ENCODE peak calls at places on chromosomes 3 and 15, in six cellular contexts. R is H4; P is activated CD4-positive, alpha-beta T cell treated with anti-CD3 and anti-CD28 coated beads, Interleukin-2, amount 50 U/mL, for 1 hour; Q is AG20443; T is posterior cingulate gyrus; N is stimulated activated CD4-positive, alpha-beta T cell treated with anti-CD3 and anti-CD28 coated beads, Interleukin-1b, Interleukin-23, amount 100 ng/mL, for 1 hour. I is an unnamed sample.
A peak's percentile ranks its signal among the peaks of the same experiment; 100 is the strongest.

GRCh38 chr3:197501496-197501878 is 54.3 kb downstream of the BDH1 start:
- DNase-seq in P (no peak), T (no peak), R (peak; percentile 73), Q (no peak), N (no peak), I (peak; percentile 53)

GRCh38 chr15:35293353-35294130 is 208.4 kb upstream of the NANOGP8 start:
- DNase-seq in P (no peak), R (peak; percentile 30), N (no peak), Q (peak; percentile 70), T (no peak), I (no peak)

GRCh38 chr3:37183375-37183831 is 9.0 kb upstream of the LRRFIP2 start:
- DNase-seq in Q (peak; percentile 52), P (no peak), N (no peak), R (peak; percentile 34), T (no peak), I (no peak)

GRCh38 chr3:31952205-31952604 is 28.9 kb downstream of the OSBPL10 start:
- DNase-seq in R (no peak), Q (no peak), N (no peak), T (no peak), P (no peak), I (no peak)

GRCh38 chr15:25691544-25692430 is 171.3 kb downstream of the ATP10A start:
- DNase-seq in R (no peak), P (no peak), T (no peak), Q (peak; percentile 29), N (no peak), I (peak; percentile 23)

GRCh38 chr15:75928680-75929608 is 25.3 kb downstream of the FBXO22 start:
- DNase-seq in Q (no peak), T (no peak), R (no peak), N (no peak), P (no peak), I (no peak)

GRCh38 chr3:116981088-116981487 is 271.5 kb downstream of the TUSC7 start:
- DNase-seq in T (no peak), Q (no peak), P (no peak), N (no peak), R (no peak), I (no peak)

GRCh38 chr3:134445631-134446030 is 40.2 kb downstream of the ANAPC13 start:
- DNase-seq in T (no peak), Q (no peak), R (no peak), N (no peak), P (no peak), I (no peak)

GRCh38 chr15:98776607-98777281 is 128.4 kb downstream of the IGF1R start:
- DNase-seq in Q (peak; percentile 79), R (no peak), N (no peak), P (peak; percentile 15), T (no peak), I (no peak)

GRCh38 chr3:83953417-83954089 is 1005.2 kb upstream of the CADM2 start:
- DNase-seq in P (no peak), T (no peak), N (no peak), R (no peak), Q (no peak), I (no peak)

GRCh38 chr3:58059349-58060321 is 51.4 kb downstream of the FLNB start:
- DNase-seq in P (no peak), T (no peak), N (no peak), R (peak; percentile 79), Q (peak; percentile 69), I (no peak)

I was measured in cerebellum.